ENCODE peak calls at places on chromosomes 4 and X, in eight cellular contexts. A, P, H, V, G, Q, W and T are unnamed samples.

GRCh38 chrX:12379666-12380065 is 241.4 kb downstream of the FRMPD4 start:
- DNase-seq in V (no peak), A (no peak), W (no peak), Q (no peak), G (no peak), P (no peak), H (no peak), T (no peak)

GRCh38 chr4:53748328-53748772 is 157.1 kb upstream of the LNX1 start:
- DNase-seq in V (peak; percentile 99), A (no peak), Q (no peak), W (no peak), P (no peak), H (no peak), G (no peak), T (peak; percentile 91)

GRCh38 chr4:7621252-7621651 is 186.5 kb upstream of the PSAPL1 start:
- DNase-seq in Q (no peak), H (no peak), G (no peak), A (no peak), V (no peak), W (no peak), P (no peak), T (no peak)

GRCh38 chr4:36207808-36208207 is 36.5 kb downstream of the ARAP2 start:
- DNase-seq in A (no peak), V (no peak), P (no peak), Q (no peak), G (no peak), W (no peak), H (no peak), T (no peak)

GRCh38 chrX:119419898-119420297 is 20.8 kb downstream of the SLC25A43 start:
- DNase-seq in H (no peak), A (no peak), P (no peak), G (no peak), W (no peak), V (no peak), Q (no peak), T (no peak)

GRCh38 chr4:166482755-166483154 is 609.7 kb downstream of the TLL1 start:
- DNase-seq in P (no peak), G (no peak), Q (no peak), V (no peak), A (no peak), H (no peak), W (no peak), T (no peak)

GRCh38 chr4:123790681-123791080 is 394.1 kb downstream of the SPRY1 start:
- DNase-seq in V (no peak), H (no peak), G (no peak), A (no peak), Q (no peak), W (peak; percentile 9), P (no peak), T (no peak)

GRCh38 chrX:136812286-136812685 is 31.6 kb upstream of the ARHGEF6 start:
- DNase-seq in V (no peak), H (no peak), G (no peak), W (no peak), A (no peak), P (no peak), Q (no peak), T (no peak)

GRCh38 chrX:40095588-40096394 is 2.0 kb downstream of the BCOR start:
- DNase-seq in H (peak; percentile 44), W (peak; percentile 27), A (peak; percentile 46), V (peak; percentile 65), P (no peak), G (peak; percentile 44), Q (no peak), T (peak; percentile 47)

GRCh38 chr4:156102411-156102810 is 148.7 kb upstream of the CTSO start:
- DNase-seq in W (no peak), P (no peak), G (no peak), A (no peak), H (no peak), Q (no peak), V (no peak), T (no peak)

GRCh38 chr4:10013722-10014121 is 7.6 kb downstream of the SLC2A9 start:
- DNase-seq in Q (peak; percentile 87), H (peak; percentile 75), G (peak; percentile 47), A (peak; percentile 70), P (peak; percentile 18), W (peak; percentile 64), V (peak; percentile 39), T (peak; percentile 84)

GRCh38 chr4:138851626-138852443 is 163.7 kb upstream of the NOCT start:
- DNase-seq in P (no peak), A (peak; percentile 37), H (peak; percentile 13), Q (peak; percentile 60), W (no peak), G (no peak), V (no peak), T (peak; percentile 17)

GRCh38 chr4:32290102-32290501 is 1569.9 kb downstream of the PCDH7 start:
- DNase-seq in A (no peak), P (no peak), Q (no peak), H (no peak), W (no peak), G (no peak), V (no peak), T (no peak)

GRCh38 chr4:102317459-102317858 is 27.8 kb downstream of the SLC39A8 start:
- DNase-seq in W (no peak), G (no peak), A (no peak), H (no peak), Q (no peak), P (no peak), V (no peak), T (no peak)

GRCh38 chr4:141703497-141703896 is 67.1 kb downstream of the IL15 start:
- DNase-seq in Q (no peak), A (no peak), P (no peak), V (no peak), W (no peak), G (no peak), H (no peak), T (no peak)

GRCh38 chrX:7115557-7115956 is 32.0 kb upstream of the STS start:
- DNase-seq in G (no peak), V (peak; percentile 27), P (no peak), Q (no peak), H (no peak), A (no peak), W (no peak), T (no peak)

GRCh38 chrX:65643786-65644111 is 23.7 kb upstream of the MSN start:
- DNase-seq in G (no peak), A (no peak), W (no peak), H (no peak), Q (no peak), P (no peak), V (no peak), T (no peak)

GRCh38 chrX:103061486-103061885 is 2.5 kb downstream of the BEX1 start:
- DNase-seq in W (peak; percentile 16), H (no peak), A (no peak), Q (no peak), V (no peak), G (no peak), P (no peak), T (no peak)

GRCh38 chrX:103063191-103063845 is 653 bp downstream of the BEX1 start:
- DNase-seq in H (peak; percentile 64), G (peak; percentile 78), V (no peak), Q (peak; percentile 60), P (no peak), A (peak; percentile 58), W (peak; percentile 43), T (peak; percentile 29)

GRCh38 chrX:103066606-103067005 is 2.6 kb upstream of the BEX1 start:
- DNase-seq in P (no peak), V (no peak), H (no peak), A (no peak), Q (no peak), G (no peak), W (peak; percentile 45), T (no peak)

DNA sequence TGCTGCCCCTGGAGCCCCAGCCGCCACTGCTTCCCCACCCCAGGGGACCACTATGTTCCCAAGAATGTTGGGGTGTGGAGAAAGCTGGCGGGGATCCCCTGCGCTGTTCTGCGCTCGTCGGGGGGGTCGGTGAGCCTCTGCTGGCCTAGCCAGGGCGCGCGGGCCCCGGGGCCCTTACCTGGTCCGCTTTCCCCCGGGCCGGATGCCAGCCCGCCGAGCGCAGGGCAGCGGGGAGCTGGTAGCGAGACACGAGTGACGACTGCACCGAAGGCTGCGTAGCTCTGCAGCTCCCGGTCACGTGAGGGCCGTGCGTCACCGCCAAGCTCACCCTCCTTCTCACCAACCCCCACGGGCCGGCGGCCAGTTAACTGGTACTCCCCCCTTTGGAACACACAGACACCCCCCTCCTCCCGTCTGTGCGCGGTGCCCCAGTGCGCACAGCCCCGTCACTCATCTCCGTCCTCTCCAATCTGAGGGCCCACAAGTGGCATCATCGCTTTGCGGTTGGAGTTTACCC is at the start of gene BEX1:
- DNase-seq in A (peak; percentile 81), G (peak; percentile 86), V (no peak), H (peak; percentile 73), Q (peak; percentile 80), W (no peak), P (no peak), T (no peak)
- TF ChIP-seq EZH2phosphoT487 in A (no peak), G (no peak), V (no peak), H (no peak), Q (no peak), W (no peak), P (no peak), T (no peak)

DNA sequence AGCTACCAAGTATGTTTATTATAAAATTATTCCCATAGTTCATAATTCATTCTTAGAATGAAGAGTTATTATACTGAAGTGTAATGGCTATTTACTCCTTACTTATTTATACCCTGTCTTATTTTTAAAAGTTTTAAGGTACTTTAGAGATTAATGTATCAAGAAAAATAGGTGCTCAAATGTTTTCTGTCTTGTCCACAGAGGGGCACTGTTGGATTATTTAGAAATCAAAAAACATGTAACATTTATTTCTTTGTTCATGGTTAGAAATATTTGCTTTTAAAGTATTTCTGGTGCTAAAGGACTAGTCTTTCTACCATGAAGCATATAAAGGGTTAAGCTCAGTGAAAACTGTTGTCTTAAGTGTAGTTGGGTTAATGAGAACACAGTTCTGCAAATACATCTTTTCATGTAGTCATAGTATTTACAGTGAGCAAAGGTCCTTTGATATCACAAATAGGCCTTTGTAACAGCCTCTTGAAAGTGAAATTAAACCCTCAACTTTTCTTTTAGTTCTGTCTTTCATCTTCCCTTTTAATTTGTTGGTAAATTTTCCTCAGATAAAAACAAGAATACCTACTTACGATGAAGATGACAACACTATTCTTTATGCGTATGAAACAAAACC is 7.7 kb downstream of the SCML1 start:
- DNase-seq in H (no peak), Q (peak; percentile 6), G (no peak), A (no peak), V (no peak), P (no peak), W (peak; percentile 39), T (peak; percentile 21)
- TF ChIP-seq CTCF in H (peak; percentile 53), Q (no peak), G (peak; percentile 69), A (peak; percentile 35), V (peak; percentile 62), P (peak; percentile 17), W (peak; percentile 67), T (peak; percentile 41)

DNA sequence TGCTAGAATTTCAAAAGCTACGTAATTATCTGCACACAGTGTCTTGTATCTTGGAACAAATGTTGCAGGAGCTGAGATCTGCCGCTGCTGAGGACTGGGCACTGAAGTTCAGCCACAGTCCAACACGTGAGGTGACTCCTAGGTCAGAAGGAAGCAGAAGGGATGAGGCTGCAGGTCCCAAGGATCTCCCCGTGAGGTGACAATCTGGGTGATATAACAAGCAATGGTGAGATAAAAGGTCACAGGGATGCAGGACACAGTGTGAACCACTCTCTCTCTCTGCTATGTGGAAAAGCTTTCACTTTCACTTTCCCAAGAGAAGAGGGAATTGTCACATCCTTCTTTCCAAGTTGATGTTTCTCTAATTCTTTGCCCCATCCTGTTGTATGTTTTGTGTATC is 1416.0 kb upstream of the TENM3 start:
- DNase-seq in W (peak; percentile 3), A (peak; percentile 8), H (no peak), Q (peak; percentile 12), V (no peak), G (no peak), P (no peak), T (no peak)
- TF ChIP-seq EZH2phosphoT487 in W (no peak), A (no peak), H (no peak), Q (no peak), V (no peak), G (no peak), P (no peak), T (no peak)

GRCh38 chr4:61379406-61379805 is 179.3 kb downstream of the ADGRL3 start:
- DNase-seq in W (no peak), G (no peak), P (no peak), Q (no peak), V (no peak), H (no peak), A (no peak), T (no peak)
- TF ChIP-seq CTCF in W (no peak), G (no peak), P (no peak), Q (no peak), V (no peak), H (no peak), A (no peak), T (no peak)